ENCODE peak calls at places on chromosomes 7 and 10, in five cellular contexts. One of them, this sample, is unnamed.

GRCh38 chr10:27256790-27257189 is 16.2 kb upstream of the ACBD5 start:
- DNase-seq in NCI-H1092: no peak
- DNase-seq in activated CD8-positive, alpha-beta memory T cell treated with anti-CD3 and anti-CD28 coated beads, Interleukin-2, amount 50 U/mL, for 4 hours: no peak
- DNase-seq in GM12865: no peak
- DNase-seq in SW 1271: no peak
- DNase-seq in this sample: no peak

GRCh38 chr10:23516530-23516929 is 77.7 kb downstream of the OTUD1 start:
- DNase-seq in activated CD8-positive, alpha-beta memory T cell treated with anti-CD3 and anti-CD28 coated beads, Interleukin-2, amount 50 U/mL, for 4 hours: no peak
- DNase-seq in SW 1271: no peak
- DNase-seq in GM12865: no peak
- DNase-seq in NCI-H1092: no peak
- DNase-seq in this sample: no peak

GRCh38 chr7:128777156-128778123 is 1.8 kb upstream of the OPN1SW start:
- DNase-seq in activated CD8-positive, alpha-beta memory T cell treated with anti-CD3 and anti-CD28 coated beads, Interleukin-2, amount 50 U/mL, for 4 hours: no peak
- DNase-seq in SW 1271: no peak
- DNase-seq in NCI-H1092: no peak
- DNase-seq in GM12865: no peak
- DNase-seq in this sample: no peak

GRCh38 chr7:2120251-2120660 is 112.5 kb downstream of the MAD1L1 start:
- DNase-seq in NCI-H1092: no peak
- DNase-seq in SW 1271: no peak
- DNase-seq in activated CD8-positive, alpha-beta memory T cell treated with anti-CD3 and anti-CD28 coated beads, Interleukin-2, amount 50 U/mL, for 4 hours: peak
- DNase-seq in GM12865: no peak
- DNase-seq in this sample: no peak

GRCh38 chr10:132706701-132707100 is 79.2 kb downstream of the NKX6-2 start:
- DNase-seq in GM12865: no peak
- DNase-seq in SW 1271: no peak
- DNase-seq in NCI-H1092: no peak
- DNase-seq in activated CD8-positive, alpha-beta memory T cell treated with anti-CD3 and anti-CD28 coated beads, Interleukin-2, amount 50 U/mL, for 4 hours: no peak
- DNase-seq in this sample: no peak

GRCh38 chr10:71185209-71185608 is 27.2 kb upstream of the UNC5B start:
- DNase-seq in activated CD8-positive, alpha-beta memory T cell treated with anti-CD3 and anti-CD28 coated beads, Interleukin-2, amount 50 U/mL, for 4 hours: no peak
- DNase-seq in NCI-H1092: no peak
- DNase-seq in SW 1271: no peak
- DNase-seq in GM12865: no peak
- DNase-seq in this sample: no peak

GRCh38 chr7:148547946-148548345 is 42.6 kb upstream of the C7orf33 start:
- DNase-seq in NCI-H1092: no peak
- DNase-seq in GM12865: peak
- DNase-seq in activated CD8-positive, alpha-beta memory T cell treated with anti-CD3 and anti-CD28 coated beads, Interleukin-2, amount 50 U/mL, for 4 hours: no peak
- DNase-seq in SW 1271: no peak
- DNase-seq in this sample: no peak

GRCh38 chr10:72509206-72509799 is 116.6 kb downstream of the MICU1 start:
- DNase-seq in NCI-H1092: no peak
- DNase-seq in GM12865: no peak
- DNase-seq in activated CD8-positive, alpha-beta memory T cell treated with anti-CD3 and anti-CD28 coated beads, Interleukin-2, amount 50 U/mL, for 4 hours: no peak
- DNase-seq in SW 1271: no peak
- DNase-seq in this sample: no peak

GRCh38 chr7:33500590-33500989 is 371.2 kb downstream of the BBS9 start:
- DNase-seq in activated CD8-positive, alpha-beta memory T cell treated with anti-CD3 and anti-CD28 coated beads, Interleukin-2, amount 50 U/mL, for 4 hours: no peak
- DNase-seq in NCI-H1092: no peak
- DNase-seq in SW 1271: no peak
- DNase-seq in GM12865: no peak
- DNase-seq in this sample: no peak

GRCh38 chr7:127566242-127566641 is 19.2 kb downstream of the GCC1 start:
- DNase-seq in SW 1271: no peak
- DNase-seq in GM12865: no peak
- DNase-seq in activated CD8-positive, alpha-beta memory T cell treated with anti-CD3 and anti-CD28 coated beads, Interleukin-2, amount 50 U/mL, for 4 hours: no peak
- DNase-seq in NCI-H1092: no peak
- DNase-seq in this sample: no peak

GRCh38 chr10:109214916-109215740 is 708.2 kb downstream of the XPNPEP1 start:
- DNase-seq in NCI-H1092: no peak
- DNase-seq in GM12865: no peak
- DNase-seq in activated CD8-positive, alpha-beta memory T cell treated with anti-CD3 and anti-CD28 coated beads, Interleukin-2, amount 50 U/mL, for 4 hours: no peak
- DNase-seq in SW 1271: no peak
- DNase-seq in this sample: no peak

GRCh38 chr10:128599538-128599937 is 473.3 kb upstream of the MKI67 start:
- DNase-seq in NCI-H1092: no peak
- DNase-seq in activated CD8-positive, alpha-beta memory T cell treated with anti-CD3 and anti-CD28 coated beads, Interleukin-2, amount 50 U/mL, for 4 hours: no peak
- DNase-seq in GM12865: no peak
- DNase-seq in SW 1271: no peak
- DNase-seq in this sample: no peak

GRCh38 chr7:3092468-3092867 is 48.8 kb upstream of the CARD11 start:
- DNase-seq in activated CD8-positive, alpha-beta memory T cell treated with anti-CD3 and anti-CD28 coated beads, Interleukin-2, amount 50 U/mL, for 4 hours: peak
- DNase-seq in GM12865: peak
- DNase-seq in SW 1271: no peak
- DNase-seq in NCI-H1092: no peak
- DNase-seq in this sample: peak

GRCh38 chr7:31002256-31002655 is 38.5 kb downstream of the GHRHR start:
- DNase-seq in activated CD8-positive, alpha-beta memory T cell treated with anti-CD3 and anti-CD28 coated beads, Interleukin-2, amount 50 U/mL, for 4 hours: no peak
- DNase-seq in NCI-H1092: no peak
- DNase-seq in SW 1271: no peak
- DNase-seq in GM12865: no peak
- DNase-seq in this sample: no peak

GRCh38 chr10:11684717-11685645 is 57.2 kb upstream of the ECHDC3 start:
- DNase-seq in SW 1271: peak
- DNase-seq in GM12865: peak
- DNase-seq in activated CD8-positive, alpha-beta memory T cell treated with anti-CD3 and anti-CD28 coated beads, Interleukin-2, amount 50 U/mL, for 4 hours: peak
- DNase-seq in NCI-H1092: no peak
- DNase-seq in this sample: peak

GRCh38 chr7:158616050-158616449 is 28.4 kb upstream of the PTPRN2 start:
- DNase-seq in activated CD8-positive, alpha-beta memory T cell treated with anti-CD3 and anti-CD28 coated beads, Interleukin-2, amount 50 U/mL, for 4 hours: no peak
- DNase-seq in GM12865: no peak
- DNase-seq in SW 1271: no peak
- DNase-seq in NCI-H1092: no peak
- DNase-seq in this sample: no peak

GRCh38 chr7:117072620-117073118 is 119.4 kb downstream of the ST7 start:
- DNase-seq in activated CD8-positive, alpha-beta memory T cell treated with anti-CD3 and anti-CD28 coated beads, Interleukin-2, amount 50 U/mL, for 4 hours: no peak
- DNase-seq in SW 1271: no peak
- DNase-seq in NCI-H1092: peak
- DNase-seq in GM12865: no peak
- DNase-seq in this sample: no peak